ENCODE peak calls at places on chromosomes 12 and 14, in nine cellular contexts. C, D, B, U, H, M, V, T and O are unnamed samples.

GRCh38 chr14:64637735-64638473 is 66.3 kb upstream of the PLEKHG3 start:
- DNase-seq in T (no peak), D (no peak), U (no peak), M (no peak), C (no peak), H (no peak), B (no peak), V (no peak), O (no peak)

GRCh38 chr12:120529641-120530314 is 820 bp upstream of the COQ5 start:
- DNase-seq in T (no peak), M (peak), H (no peak), B (peak), U (no peak), V (no peak), C (no peak), D (no peak), O (peak)

GRCh38 chr12:3757261-3757660 is 4.4 kb upstream of the CRACR2A start:
- DNase-seq in C (no peak), M (no peak), T (no peak), B (peak), V (no peak), U (no peak), D (no peak), H (no peak), O (peak)

GRCh38 chr12:5485471-5485870 is 53.6 kb downstream of the NTF3 start:
- DNase-seq in U (no peak), V (no peak), M (no peak), B (no peak), C (no peak), D (no peak), H (no peak), T (no peak), O (no peak)

GRCh38 chr14:94593749-94594431 is 12.7 kb downstream of the SERPINA5 start:
- DNase-seq in U (no peak), H (no peak), B (no peak), M (no peak), C (no peak), V (no peak), T (no peak), D (no peak), O (no peak)

GRCh38 chr12:52175411-52176350 is 16.1 kb downstream of the KRT80 start:
- DNase-seq in T (no peak), C (no peak), B (no peak), M (peak), V (no peak), H (no peak), D (no peak), U (no peak), O (peak)

GRCh38 chr12:42790761-42791151 is 201.2 kb upstream of the PRICKLE1 start:
- DNase-seq in C (peak), V (no peak), D (no peak), U (no peak), M (peak), B (no peak), T (no peak), H (no peak), O (peak)

GRCh38 chr12:22173154-22173553 is 127.1 kb downstream of the CMAS start:
- DNase-seq in C (no peak), D (no peak), B (no peak), M (no peak), T (no peak), V (no peak), H (no peak), U (no peak), O (peak)

GRCh38 chr12:55443776-55444175 is at the start of gene OR6C2:
- DNase-seq in V (no peak), U (no peak), M (no peak), D (no peak), H (no peak), T (no peak), B (no peak), C (no peak), O (no peak)

GRCh38 chr12:108306014-108306501 is 33.1 kb downstream of the CMKLR1 start:
- DNase-seq in U (no peak), V (no peak), C (peak), T (no peak), D (no peak), H (no peak), M (peak), B (no peak), O (no peak)

GRCh38 chr12:42426733-42427132 is 100.8 kb downstream of the PPHLN1 start:
- DNase-seq in M (peak), B (no peak), D (no peak), H (no peak), V (no peak), U (no peak), T (no peak), C (peak), O (peak)

GRCh38 chr12:132211811-132212210 is 67.6 kb downstream of the NOC4L start:
- DNase-seq in B (no peak), C (no peak), M (no peak), T (no peak), D (no peak), V (no peak), H (no peak), U (no peak), O (no peak)

GRCh38 chr14:72948481-72949138 is 22.3 kb downstream of the DCAF4 start:
- DNase-seq in H (peak), U (peak), T (peak), V (peak), D (peak), M (peak), C (peak), B (peak), O (peak)

GRCh38 chr14:55458800-55459577 is 18.6 kb upstream of the TBPL2 start:
- DNase-seq in D (no peak), B (no peak), T (no peak), C (no peak), V (no peak), M (peak), U (no peak), H (peak), O (no peak)

GRCh38 chr14:61632401-61633195 is 62.7 kb upstream of the HIF1A start:
- DNase-seq in M (no peak), D (no peak), H (no peak), B (no peak), C (no peak), V (no peak), T (no peak), U (no peak), O (no peak)

GRCh38 chr14:92785601-92786426 is 8.3 kb upstream of the GOLGA5 start:
- DNase-seq in D (no peak), U (no peak), M (peak), B (peak), T (no peak), C (peak), H (no peak), V (no peak), O (peak)

GRCh38 chr12:49838973-49839633 is 3.8 kb downstream of the BCDIN3D start:
- DNase-seq in T (no peak), B (no peak), C (peak), D (no peak), H (no peak), V (no peak), M (peak), U (no peak), O (peak)